ENCODE peak calls at places on chromosomes 6 and 20, in eight cellular contexts. M, A, K, V, J, R, L and U are unnamed samples.
A peak's percentile ranks its signal among the peaks of the same experiment; 100 is the strongest.

GRCh38 chr20:3935295-3935955 is 46.2 kb downstream of the PANK2 start:
- ATAC-seq in J (no peak), V (no peak), M (no peak), A (peak; percentile 54), R (no peak), L (no peak), K (no peak), U (no peak)

GRCh38 chr20:3188823-3189413 is 15.6 kb downstream of the DDRGK1 start:
- ATAC-seq in M (no peak), L (no peak), R (no peak), A (no peak), J (no peak), V (no peak), K (no peak), U (no peak)

GRCh38 chr6:110636776-110637175 is 160.4 kb upstream of the SLC22A16 start:
- ATAC-seq in M (no peak), A (no peak), R (no peak), K (no peak), J (no peak), V (no peak), L (no peak), U (no peak)

GRCh38 chr6:132746049-132746448 is 11.7 kb downstream of the VNN2 start:
- ATAC-seq in A (no peak), R (no peak), M (peak; percentile 76), J (no peak), K (no peak), L (no peak), V (no peak), U (no peak)

GRCh38 chr6:54801669-54802068 is 44.9 kb upstream of the FAM83B start:
- ATAC-seq in A (no peak), L (no peak), K (peak; percentile 86), R (no peak), M (no peak), J (peak; percentile 75), V (no peak), U (no peak)

GRCh38 chr20:54416770-54417169 is 58.6 kb upstream of the DOK5 start:
- ATAC-seq in K (no peak), R (no peak), M (no peak), V (no peak), J (no peak), L (no peak), A (no peak), U (no peak)

GRCh38 chr20:45826381-45827019 is 612 bp downstream of the TNNC2 start:
- ATAC-seq in M (no peak), J (no peak), A (peak; percentile 52), L (no peak), V (no peak), K (no peak), R (peak; percentile 33), U (no peak)

GRCh38 chr6:21679761-21680265 is 86.3 kb downstream of the SOX4 start:
- ATAC-seq in K (no peak), A (peak; percentile 90), V (no peak), R (no peak), L (no peak), M (no peak), J (no peak), U (no peak)

GRCh38 chr6:37115236-37115894 is 54.6 kb upstream of the PIM1 start:
- ATAC-seq in A (no peak), J (no peak), M (no peak), V (no peak), K (no peak), R (peak; percentile 24), L (no peak), U (no peak)

GRCh38 chr6:170307080-170307545 is 555 bp downstream of the FAM120B start:
- ATAC-seq in V (no peak), A (no peak), R (no peak), J (no peak), L (no peak), K (no peak), M (no peak), U (no peak)

GRCh38 chr20:18224968-18225568 is 63.3 kb upstream of the ZNF133 start:
- ATAC-seq in J (peak; percentile 77), R (peak; percentile 87), L (no peak), V (no peak), A (peak; percentile 41), K (peak; percentile 80), M (no peak), U (no peak)

GRCh38 chr6:167424060-167424673 is 99.3 kb downstream of the TTLL2 start:
- ATAC-seq in J (no peak), L (no peak), M (peak; percentile 32), K (no peak), A (no peak), V (no peak), R (peak; percentile 43), U (no peak)

GRCh38 chr6:122789862-122790739 is 1.0 kb downstream of the SMPDL3A start:
- ATAC-seq in R (peak; percentile 65), K (peak; percentile 56), L (peak; percentile 80), V (peak; percentile 48), M (peak; percentile 87), A (peak; percentile 34), J (peak; percentile 42), U (peak; percentile 78)